ENCODE peak calls at places on chromosomes 3 and 15, in six cellular contexts. One of them, this sample, is unnamed.

GRCh38 chr3:12648384-12648959 is 15.4 kb downstream of the RAF1 start:
- DNase-seq in cardiac muscle cell: no peak
- DNase-seq in stimulated activated CD8-positive, alpha-beta memory T cell treated with anti-CD3 and anti-CD28 coated beads, Interleukin-4, amount 100 ng/mL, for 24 hours: no peak
- DNase-seq in breast epithelium: no peak
- DNase-seq in hippocampal formation: no peak
- DNase-seq in stimulated activated CD4-positive, alpha-beta T cell treated with anti-CD3 and anti-CD28 coated beads, Interleukin-1b, Interleukin-23, amount 100 ng/mL, for 4 hours: no peak
- DNase-seq in this sample: no peak

GRCh38 chr3:127961963-127962362 is 46.9 kb downstream of the KBTBD12 start:
- DNase-seq in hippocampal formation: no peak
- DNase-seq in cardiac muscle cell: no peak
- DNase-seq in stimulated activated CD4-positive, alpha-beta T cell treated with anti-CD3 and anti-CD28 coated beads, Interleukin-1b, Interleukin-23, amount 100 ng/mL, for 4 hours: no peak
- DNase-seq in stimulated activated CD8-positive, alpha-beta memory T cell treated with anti-CD3 and anti-CD28 coated beads, Interleukin-4, amount 100 ng/mL, for 24 hours: no peak
- DNase-seq in breast epithelium: no peak
- DNase-seq in this sample: no peak

GRCh38 chr15:49751191-49751590 is 130.3 kb downstream of the DTWD1 start:
- DNase-seq in breast epithelium: no peak
- DNase-seq in stimulated activated CD8-positive, alpha-beta memory T cell treated with anti-CD3 and anti-CD28 coated beads, Interleukin-4, amount 100 ng/mL, for 24 hours: no peak
- DNase-seq in stimulated activated CD4-positive, alpha-beta T cell treated with anti-CD3 and anti-CD28 coated beads, Interleukin-1b, Interleukin-23, amount 100 ng/mL, for 4 hours: no peak
- DNase-seq in cardiac muscle cell: no peak
- DNase-seq in hippocampal formation: no peak
- DNase-seq in this sample: no peak

GRCh38 chr3:34038131-34038530 is 239.7 kb downstream of the PDCD6IP start:
- DNase-seq in stimulated activated CD4-positive, alpha-beta T cell treated with anti-CD3 and anti-CD28 coated beads, Interleukin-1b, Interleukin-23, amount 100 ng/mL, for 4 hours: no peak
- DNase-seq in cardiac muscle cell: no peak
- DNase-seq in stimulated activated CD8-positive, alpha-beta memory T cell treated with anti-CD3 and anti-CD28 coated beads, Interleukin-4, amount 100 ng/mL, for 24 hours: no peak
- DNase-seq in hippocampal formation: no peak
- DNase-seq in breast epithelium: no peak
- DNase-seq in this sample: no peak

GRCh38 chr3:14885307-14885706 is 62.1 kb upstream of the NR2C2 start:
- DNase-seq in stimulated activated CD4-positive, alpha-beta T cell treated with anti-CD3 and anti-CD28 coated beads, Interleukin-1b, Interleukin-23, amount 100 ng/mL, for 4 hours: no peak
- DNase-seq in cardiac muscle cell: no peak
- DNase-seq in breast epithelium: no peak
- DNase-seq in hippocampal formation: no peak
- DNase-seq in stimulated activated CD8-positive, alpha-beta memory T cell treated with anti-CD3 and anti-CD28 coated beads, Interleukin-4, amount 100 ng/mL, for 24 hours: no peak
- DNase-seq in this sample: no peak

GRCh38 chr15:76991048-76991447 is 3.9 kb upstream of the PSTPIP1 start:
- DNase-seq in breast epithelium: no peak
- DNase-seq in cardiac muscle cell: no peak
- DNase-seq in stimulated activated CD8-positive, alpha-beta memory T cell treated with anti-CD3 and anti-CD28 coated beads, Interleukin-4, amount 100 ng/mL, for 24 hours: no peak
- DNase-seq in hippocampal formation: no peak
- DNase-seq in stimulated activated CD4-positive, alpha-beta T cell treated with anti-CD3 and anti-CD28 coated beads, Interleukin-1b, Interleukin-23, amount 100 ng/mL, for 4 hours: no peak
- DNase-seq in this sample: peak

GRCh38 chr15:65246026-65246714 is 34.9 kb upstream of the CILP start:
- DNase-seq in breast epithelium: no peak
- DNase-seq in hippocampal formation: no peak
- DNase-seq in cardiac muscle cell: peak
- DNase-seq in stimulated activated CD8-positive, alpha-beta memory T cell treated with anti-CD3 and anti-CD28 coated beads, Interleukin-4, amount 100 ng/mL, for 24 hours: no peak
- DNase-seq in stimulated activated CD4-positive, alpha-beta T cell treated with anti-CD3 and anti-CD28 coated beads, Interleukin-1b, Interleukin-23, amount 100 ng/mL, for 4 hours: no peak
- DNase-seq in this sample: no peak

GRCh38 chr15:25787855-25788521 is 75.1 kb downstream of the ATP10A start:
- DNase-seq in stimulated activated CD4-positive, alpha-beta T cell treated with anti-CD3 and anti-CD28 coated beads, Interleukin-1b, Interleukin-23, amount 100 ng/mL, for 4 hours: no peak
- DNase-seq in stimulated activated CD8-positive, alpha-beta memory T cell treated with anti-CD3 and anti-CD28 coated beads, Interleukin-4, amount 100 ng/mL, for 24 hours: no peak
- DNase-seq in breast epithelium: no peak
- DNase-seq in cardiac muscle cell: no peak
- DNase-seq in hippocampal formation: no peak
- DNase-seq in this sample: no peak

GRCh38 chr3:24550588-24550987 is 55.9 kb upstream of the THRB start:
- DNase-seq in stimulated activated CD4-positive, alpha-beta T cell treated with anti-CD3 and anti-CD28 coated beads, Interleukin-1b, Interleukin-23, amount 100 ng/mL, for 4 hours: no peak
- DNase-seq in breast epithelium: no peak
- DNase-seq in cardiac muscle cell: no peak
- DNase-seq in hippocampal formation: no peak
- DNase-seq in stimulated activated CD8-positive, alpha-beta memory T cell treated with anti-CD3 and anti-CD28 coated beads, Interleukin-4, amount 100 ng/mL, for 24 hours: no peak
- DNase-seq in this sample: no peak

GRCh38 chr3:70753572-70753971 is 441.1 kb upstream of the MDFIC2 start:
- DNase-seq in hippocampal formation: no peak
- DNase-seq in stimulated activated CD4-positive, alpha-beta T cell treated with anti-CD3 and anti-CD28 coated beads, Interleukin-1b, Interleukin-23, amount 100 ng/mL, for 4 hours: no peak
- DNase-seq in stimulated activated CD8-positive, alpha-beta memory T cell treated with anti-CD3 and anti-CD28 coated beads, Interleukin-4, amount 100 ng/mL, for 24 hours: no peak
- DNase-seq in breast epithelium: no peak
- DNase-seq in cardiac muscle cell: peak
- DNase-seq in this sample: no peak

GRCh38 chr15:88800026-88800425 is 3.2 kb upstream of the ACAN start:
- DNase-seq in hippocampal formation: no peak
- DNase-seq in breast epithelium: no peak
- DNase-seq in stimulated activated CD8-positive, alpha-beta memory T cell treated with anti-CD3 and anti-CD28 coated beads, Interleukin-4, amount 100 ng/mL, for 24 hours: no peak
- DNase-seq in stimulated activated CD4-positive, alpha-beta T cell treated with anti-CD3 and anti-CD28 coated beads, Interleukin-1b, Interleukin-23, amount 100 ng/mL, for 4 hours: no peak
- DNase-seq in cardiac muscle cell: no peak
- DNase-seq in this sample: no peak